ENCODE peak calls at places on chromosomes 7 and 10, in four cellular contexts. J is stomach, A is osteoblast, U is SK-N-SH. I is an unnamed sample. For H3K27me3, the result is how much of the 10 kb centered on the place peaks cover.

GRCh38 chr7:28405662-28406061 is 6.7 kb upstream of the CREB5 start:
- DNase-seq in J (no peak), A (peak), U (no peak), I (peak)

GRCh38 chr7:120583835-120584586 is 273.9 kb downstream of the TSPAN12 start:
- DNase-seq in J (no peak), A (no peak), U (no peak), I (peak)

GRCh38 chr7:1548438-1548831 is 7.6 kb downstream of the TMEM184A start:
- DNase-seq in J (no peak), A (no peak), U (no peak), I (no peak)

GRCh38 chr7:3754488-3755365 is 453.7 kb downstream of the SDK1 start:
- DNase-seq in J (peak), A (no peak), U (peak), I (no peak)

GRCh38 chr10:34801066-34801738 is 13.9 kb downstream of the PARD3 start:
- DNase-seq in J (no peak), A (no peak), U (no peak), I (peak)

GRCh38 chr7:48426966-48427555 is 255.8 kb downstream of the ABCA13 start:
- DNase-seq in J (no peak), A (no peak), U (no peak), I (peak)

GRCh38 chr10:99431190-99431549 is 746 bp upstream of the GOT1 start:
- DNase-seq in J (peak), A (peak), U (peak), I (peak)

GRCh38 chr7:156751319-156751718 is 110.7 kb downstream of the RNF32 start:
- DNase-seq in J (no peak), A (peak), U (no peak), I (peak)

GRCh38 chr10:110842305-110842952 is 29.3 kb upstream of the PDCD4 start:
- DNase-seq in J (no peak), A (no peak), U (no peak), I (no peak)

GRCh38 chr7:49776994-49777393 is 3.6 kb downstream of the VWC2 start:
- DNase-seq in J (no peak), A (no peak), U (no peak), I (peak)

GRCh38 chr7:151664268-151664667 is 144.6 kb upstream of the RHEB start:
- DNase-seq in J (no peak), A (no peak), U (no peak), I (no peak)

GRCh38 chr10:74882831-74883230 is 56.4 kb downstream of the KAT6B start:
- DNase-seq in J (no peak), A (peak), U (no peak), I (peak)

GRCh38 chr10:110007171-110007700 is 548 bp upstream of the ADD3 start:
- DNase-seq in J (no peak), A (no peak), U (no peak), I (peak)

GRCh38 chr7:145928937-145929336 is 187.7 kb upstream of the CNTNAP2 start:
- DNase-seq in J (no peak), A (no peak), U (no peak), I (no peak)

GRCh38 chr7:88664630-88665233 is 94.8 kb upstream of the ZNF804B start:
- DNase-seq in J (no peak), A (no peak), U (no peak), I (peak)

GRCh38 chr10:119859422-119860258 is 13.0 kb downstream of the MCMBP start:
- DNase-seq in J (no peak), A (no peak), U (peak), I (peak)

GRCh38 chr10:29621161-29621560 is 13.6 kb downstream of the SVIL start:
- DNase-seq in J (no peak), A (peak), U (no peak), I (peak)

GRCh38 chr7:159015081-159015893 is 129.4 kb downstream of the VIPR2 start:
- DNase-seq in J (peak), A (peak), U (no peak), I (no peak)

GRCh38 chr10:50469778-50470193 is 154.0 kb downstream of the SGMS1 start:
- DNase-seq in J (no peak), A (no peak), U (no peak), I (no peak)

GRCh38 chr10:94429049-94429707 is 26.8 kb downstream of the TBC1D12 start:
- DNase-seq in J (no peak), A (no peak), U (no peak), I (no peak)

GRCh38 chr7:84529480-84530205 is 335.1 kb upstream of the SEMA3A start:
- DNase-seq in J (no peak), A (no peak), U (peak), I (peak)

GRCh38 chr7:74542558-74543117 is 88.9 kb downstream of the GTF2IRD1 start:
- DNase-seq in J (peak), A (no peak), U (peak), I (peak)

GRCh38 chr10:45023426-45023825 is 22.7 kb downstream of the ZNF22 start:
- DNase-seq in J (no peak), A (no peak), U (no peak), I (no peak)

GRCh38 chr10:17453377-17454091 is 861 bp downstream of the ST8SIA6 start:
- DNase-seq in J (peak), A (peak), U (peak), I (peak)

GRCh38 chr7:47672267-47672920 is 90.5 kb upstream of the TNS3 start:
- DNase-seq in J (no peak), A (no peak), U (no peak), I (no peak)

GRCh38 chr10:30917790-30918189 is 113.9 kb downstream of the ZNF438 start:
- DNase-seq in J (no peak), A (no peak), U (no peak), I (no peak)

GRCh38 chr10:60517805-60518204 is 128.1 kb upstream of the ANK3 start:
- DNase-seq in J (no peak), A (no peak), U (no peak), I (peak)

GRCh38 chr10:33257439-33257838 is 77.0 kb downstream of the NRP1 start:
- DNase-seq in J (no peak), A (no peak), U (no peak), I (peak)

GRCh38 chr7:104207348-104207730 is 474 bp downstream of the ORC5 start:
- DNase-seq in J (no peak), A (no peak), U (peak), I (peak)

DNA sequence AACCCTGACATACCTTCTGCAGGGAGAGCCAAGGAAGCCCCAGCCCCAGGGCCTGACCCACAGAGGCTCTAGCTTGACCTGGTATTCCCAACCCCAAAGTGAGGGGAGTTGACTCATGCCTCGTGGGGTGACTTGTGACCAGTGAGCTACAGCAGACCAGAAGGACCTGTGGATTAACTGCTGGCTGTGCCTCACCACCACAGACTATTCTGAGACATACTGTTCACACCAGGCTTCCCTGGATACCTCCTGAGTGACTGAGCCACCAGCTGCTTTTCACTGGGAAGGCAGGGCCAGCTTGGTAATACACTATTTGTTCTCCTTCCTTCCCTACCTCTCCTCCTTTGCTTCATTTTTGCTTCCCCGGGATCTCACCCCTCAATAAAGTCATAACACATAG is 7.3 kb downstream of the PLXNA4 start:
- DNase-seq in J (no peak), A (no peak), U (no peak), I (no peak)
- H3K27me3 ChIP-seq in J (half or more), A (under half), U (under half), I (under half)

DNA sequence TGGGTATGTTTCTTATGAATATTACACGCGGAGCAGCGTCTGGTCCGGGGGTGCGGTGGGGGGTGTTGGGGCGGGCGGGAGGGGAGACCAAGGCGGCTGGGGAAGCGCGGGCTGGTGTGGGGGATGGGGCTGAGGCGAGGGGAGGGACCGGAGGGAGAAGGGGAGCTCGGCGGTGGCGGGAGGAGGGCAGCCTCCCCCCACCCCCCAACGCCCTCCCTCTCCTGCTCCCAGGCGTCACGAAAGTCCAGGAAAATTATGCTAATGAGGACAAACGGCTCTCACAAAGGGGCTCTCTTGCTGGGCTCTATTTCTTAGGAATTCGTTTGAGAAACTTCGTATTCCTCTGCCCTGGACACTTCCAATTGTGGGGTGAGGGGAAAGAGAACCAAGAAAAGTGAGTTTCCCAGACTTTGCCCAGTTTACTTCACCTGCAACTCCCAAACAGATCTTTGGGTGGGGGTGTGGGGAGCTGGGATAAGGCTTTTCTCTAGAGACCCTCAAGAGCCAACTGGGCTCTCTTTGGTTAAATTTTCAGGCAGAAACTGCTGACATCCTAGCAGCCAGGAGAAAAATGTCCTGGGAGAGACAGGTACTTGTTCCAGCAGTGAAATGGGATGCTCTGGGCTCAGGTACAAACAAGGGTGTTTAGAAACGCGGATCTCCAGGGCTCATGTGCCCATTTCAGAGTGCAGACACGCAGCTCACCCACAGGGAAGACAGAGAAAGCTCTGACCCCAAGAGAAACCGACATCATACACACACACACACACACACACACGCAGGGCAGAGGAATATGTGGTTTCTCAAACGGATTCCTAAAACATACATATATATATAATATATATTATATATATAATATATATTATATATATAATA is 11.7 kb upstream of the HOXA2 start:
- DNase-seq in J (no peak), A (peak), U (peak), I (no peak)
- H3K27me3 ChIP-seq in J (half or more), A (under half), U (half or more), I (half or more)

DNA sequence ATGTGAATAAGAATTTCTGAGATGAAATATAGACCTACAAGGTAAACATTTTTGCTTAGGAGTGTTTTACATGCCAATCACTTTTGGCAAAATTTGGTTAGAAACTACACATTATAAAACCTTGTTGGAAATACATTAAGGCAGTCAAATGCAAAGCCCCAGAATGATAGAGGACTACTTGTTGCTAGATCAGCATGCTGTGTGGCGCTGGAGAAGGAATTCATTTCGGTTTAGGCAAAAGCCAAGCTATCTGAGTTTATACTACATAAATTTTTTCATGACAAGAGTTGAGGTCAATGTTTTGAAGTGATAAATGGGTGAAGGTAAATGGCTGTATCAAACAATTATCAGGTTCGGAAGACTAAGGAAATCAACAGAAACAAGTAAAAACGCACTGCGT is 2.3 kb downstream of the BMPER start:
- DNase-seq in J (no peak), A (no peak), U (no peak), I (no peak)
- H3K27me3 ChIP-seq in J (under half), A (under half), U (under half), I (under half)

GRCh38 chr7:27177795-27178320 is 3.7 kb upstream of the HOXA10 start:
- DNase-seq in J (no peak), A (no peak), U (no peak), I (no peak)

GRCh38 chr7:27175005-27175625 is 995 bp upstream of the HOXA10 start:
- DNase-seq in J (no peak), A (no peak), U (no peak), I (no peak)

GRCh38 chr7:27176962-27177794 is 3.1 kb upstream of the HOXA10 start:
- DNase-seq in J (no peak), A (peak), U (no peak), I (no peak)

GRCh38 chr7:27175626-27176342 is 1.7 kb upstream of the HOXA10 start:
- DNase-seq in J (no peak), A (no peak), U (peak), I (no peak)

DNA sequence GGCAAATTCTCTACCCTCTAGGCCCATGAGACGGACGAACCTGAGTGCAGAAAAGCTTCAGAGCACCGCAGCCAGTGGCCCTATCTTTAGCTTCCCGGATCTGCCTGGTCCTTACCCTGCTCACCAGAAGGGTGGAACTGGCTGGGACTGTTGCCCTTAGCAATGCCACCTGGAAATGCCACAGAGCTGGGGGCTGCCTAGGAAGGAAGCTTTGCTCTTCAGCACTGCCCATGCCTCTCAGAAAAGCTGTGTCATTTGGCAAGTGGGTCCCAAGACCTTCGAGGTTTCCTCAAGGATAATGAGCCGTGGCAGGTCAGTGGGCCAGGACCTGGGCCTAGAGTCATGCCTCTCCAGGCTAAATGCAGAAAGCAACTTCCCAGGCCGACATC is 2.2 kb upstream of the HOXA10 start:
- DNase-seq in J (no peak), A (no peak), U (no peak), I (no peak)
- H3K27me3 ChIP-seq in J (half or more), A (under half), U (half or more), I (half or more)

GRCh38 chr10:49367600-49367999 is 28.3 kb downstream of the DRGX start:
- DNase-seq in J (no peak), A (no peak), U (no peak), I (no peak)
- H3K27me3 ChIP-seq in J (under half), A (under half), U (under half), I (under half)

GRCh38 chr7:27194641-27195379 is 5.1 kb downstream of the HOXA13 start:
- DNase-seq in J (no peak), A (no peak), U (no peak), I (no peak)
- H3K27me3 ChIP-seq in J (half or more), A (under half), U (half or more), I (half or more)